ENCODE peak calls at places on chromosomes 2 and 18, in seven cellular contexts. A is dorsolateral prefrontal cortex, Z is astrocyte, V is right lobe of liver, B is fibroblast of lung, F is heart left ventricle, R is endodermal cell. Q is an unnamed sample.

GRCh38 chr2:170733821-170734600 is 18.9 kb downstream of the SP5 start:
- DNase-seq in B (no peak), Z (no peak), R (no peak), F (no peak), V (no peak), A (no peak), Q (no peak)

GRCh38 chr18:56910237-56910636 is 236.7 kb upstream of the BOD1L2 start:
- DNase-seq in A (no peak), F (no peak), V (no peak), B (no peak), R (no peak), Z (no peak), Q (no peak)

GRCh38 chr2:84038866-84039265 is 420.2 kb downstream of the SUCLG1 start:
- DNase-seq in V (no peak), R (no peak), B (no peak), Z (no peak), F (no peak), A (no peak), Q (no peak)

GRCh38 chr2:131039908-131040660 is 53.2 kb downstream of the FAM168B start:
- DNase-seq in A (no peak), F (no peak), B (no peak), Z (no peak), V (no peak), R (peak), Q (no peak)

GRCh38 chr2:144520718-144521487 is 984 bp upstream of the ZEB2 start:
- DNase-seq in Z (no peak), R (no peak), B (peak), F (no peak), A (no peak), V (no peak), Q (no peak)

GRCh38 chr2:44077942-44078511 is 82.2 kb upstream of the LRPPRC start:
- DNase-seq in R (no peak), F (no peak), A (no peak), B (no peak), Z (no peak), V (no peak), Q (no peak)

GRCh38 chr2:157644776-157645175 is 16.1 kb upstream of the ACVR1C start:
- DNase-seq in Z (no peak), R (no peak), V (no peak), B (no peak), A (no peak), F (no peak), Q (no peak)

GRCh38 chr2:217643814-217644301 is 358.9 kb downstream of the TNS1 start:
- DNase-seq in F (no peak), A (no peak), V (no peak), B (no peak), Z (no peak), R (no peak), Q (no peak)

GRCh38 chr2:11096591-11096990 is 58.7 kb upstream of the SLC66A3 start:
- DNase-seq in V (no peak), R (no peak), B (no peak), A (no peak), Z (no peak), F (no peak), Q (no peak)

GRCh38 chr2:129862668-129863067 is 116.8 kb upstream of the RAB6C start:
- DNase-seq in R (no peak), B (no peak), F (no peak), A (no peak), V (no peak), Z (no peak), Q (no peak)

GRCh38 chr2:151490276-151490675 is 80.6 kb downstream of the RIF1 start:
- DNase-seq in A (no peak), R (no peak), F (no peak), B (no peak), V (no peak), Z (no peak), Q (no peak)

GRCh38 chr2:100228415-100228814 is 86.0 kb upstream of the AFF3 start:
- DNase-seq in Z (no peak), R (no peak), F (no peak), V (no peak), B (no peak), A (no peak), Q (no peak)

GRCh38 chr2:15223887-15224286 is 337.2 kb downstream of the NBAS start:
- DNase-seq in Z (peak), A (no peak), F (no peak), V (no peak), R (no peak), B (peak), Q (no peak)

GRCh38 chr2:105330681-105331375 is 1.3 kb upstream of the TGFBRAP1 start:
- DNase-seq in V (no peak), F (no peak), Z (no peak), A (no peak), B (no peak), R (no peak), Q (no peak)
- H3K27ac ChIP-seq in V (no peak), F (no peak), Z (no peak), A (peak), B (no peak), R (no peak), Q (no peak)

GRCh38 chr2:46413111-46413510 is 66.3 kb upstream of the TMEM247 start:
- DNase-seq in Z (no peak), A (no peak), R (no peak), B (no peak), V (no peak), F (no peak), Q (no peak)

GRCh38 chr2:46410273-46411244 is 68.8 kb upstream of the TMEM247 start:
- DNase-seq in B (no peak), A (peak), R (no peak), Z (no peak), V (peak), F (no peak), Q (no peak)

GRCh38 chr2:46409756-46410155 is 69.6 kb upstream of the TMEM247 start:
- DNase-seq in A (no peak), V (no peak), B (no peak), F (no peak), R (no peak), Z (no peak), Q (no peak)

GRCh38 chr2:46412010-46412409 is 67.4 kb upstream of the TMEM247 start:
- DNase-seq in A (no peak), V (no peak), Z (no peak), R (no peak), B (no peak), F (no peak), Q (no peak)

DNA sequence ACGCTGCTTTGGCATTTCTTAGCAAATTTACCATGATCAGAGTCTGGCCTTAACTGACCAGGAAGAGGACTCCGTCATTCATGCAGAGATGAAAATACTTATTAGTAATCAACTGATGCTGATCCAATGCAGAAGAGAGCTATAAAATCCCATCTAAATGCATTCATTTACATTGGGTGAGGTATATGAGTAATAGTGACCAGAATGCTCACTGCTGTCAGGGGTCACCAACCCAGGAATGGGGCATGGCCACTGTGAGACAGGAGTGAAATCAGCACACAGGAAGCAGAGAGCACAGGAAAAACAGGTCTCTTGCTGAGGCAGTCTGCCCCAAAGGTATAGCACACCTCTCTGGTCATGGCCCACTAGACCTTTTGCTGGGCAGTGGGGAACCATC is 68.1 kb upstream of the TMEM247 start:
- DNase-seq in V (no peak), A (no peak), B (no peak), R (no peak), F (no peak), Z (no peak), Q (no peak)
- H3K27ac ChIP-seq in V (no peak), A (no peak), B (no peak), R (no peak), F (no peak), Z (no peak), Q (no peak)

GRCh38 chr2:230335864-230336506 is 9.0 kb downstream of the SP140L start:
- DNase-seq in Z (no peak), A (no peak), R (no peak), B (no peak), V (no peak), F (no peak), Q (no peak)

GRCh38 chr2:230330725-230331124 is 3.7 kb downstream of the SP140L start:
- DNase-seq in B (peak), F (no peak), V (no peak), Z (peak), A (no peak), R (no peak), Q (no peak)

GRCh38 chr2:230330206-230330605 is 3.2 kb downstream of the SP140L start:
- DNase-seq in Z (no peak), F (no peak), V (no peak), A (no peak), B (no peak), R (no peak), Q (no peak)

GRCh38 chr2:230335461-230335863 is 8.5 kb downstream of the SP140L start:
- DNase-seq in B (no peak), F (no peak), R (no peak), V (no peak), Z (peak), A (no peak), Q (no peak)
- H3K27ac ChIP-seq in B (no peak), F (no peak), R (no peak), V (no peak), Z (no peak), A (no peak), Q (no peak)

GRCh38 chr2:47518497-47519146 is 115.7 kb downstream of the MSH2 start:
- DNase-seq in F (no peak), V (no peak), Z (no peak), A (no peak), B (no peak), R (no peak), Q (no peak)
- H3K27ac ChIP-seq in F (no peak), V (no peak), Z (no peak), A (peak), B (no peak), R (no peak), Q (no peak)

Q was measured in substantia nigra.